ENCODE peak calls at places on chromosomes 2 and 18, in ten cellular contexts. One of them, this sample, is unnamed.

GRCh38 chr2:85199692-85200091 is 66.5 kb downstream of the TCF7L1 start:
- DNase-seq in IMR-90: peak; percentile 29
- DNase-seq in colonic mucosa: no peak
- DNase-seq in Peyer's patch: no peak
- DNase-seq in psoas muscle: no peak
- DNase-seq in OCI-LY7: no peak
- DNase-seq in cardiac muscle cell: no peak
- DNase-seq in lung: no peak
- DNase-seq in K562: no peak
- DNase-seq in upper lobe of right lung: no peak
- DNase-seq in this sample: no peak

GRCh38 chr2:48457227-48457626 is 72.7 kb upstream of the STON1 start:
- DNase-seq in IMR-90: no peak
- DNase-seq in colonic mucosa: no peak
- DNase-seq in Peyer's patch: no peak
- DNase-seq in psoas muscle: no peak
- DNase-seq in OCI-LY7: no peak
- DNase-seq in cardiac muscle cell: no peak
- DNase-seq in lung: no peak
- DNase-seq in K562: no peak
- DNase-seq in upper lobe of right lung: no peak
- DNase-seq in this sample: no peak

GRCh38 chr2:158967114-158967730 is 1.2 kb upstream of the TANC1 start:
- DNase-seq in IMR-90: no peak
- DNase-seq in colonic mucosa: peak; percentile 36
- DNase-seq in Peyer's patch: no peak
- DNase-seq in psoas muscle: no peak
- DNase-seq in OCI-LY7: no peak
- DNase-seq in cardiac muscle cell: peak; percentile 42
- DNase-seq in lung: no peak
- DNase-seq in K562: no peak
- DNase-seq in upper lobe of right lung: no peak
- DNase-seq in this sample: no peak

GRCh38 chr2:23460228-23460627 is 75.2 kb downstream of the KLHL29 start:
- DNase-seq in IMR-90: peak; percentile 47
- DNase-seq in colonic mucosa: no peak
- DNase-seq in Peyer's patch: no peak
- DNase-seq in psoas muscle: no peak
- DNase-seq in OCI-LY7: peak; percentile 4
- DNase-seq in cardiac muscle cell: no peak
- DNase-seq in lung: no peak
- DNase-seq in K562: peak; percentile 13
- DNase-seq in upper lobe of right lung: no peak
- DNase-seq in this sample: peak; percentile 51

GRCh38 chr2:151410485-151410833 is 757 bp downstream of the RIF1 start:
- DNase-seq in IMR-90: peak; percentile 5
- DNase-seq in colonic mucosa: peak; percentile 60
- DNase-seq in Peyer's patch: peak; percentile 47
- DNase-seq in psoas muscle: no peak
- DNase-seq in OCI-LY7: peak; percentile 58
- DNase-seq in cardiac muscle cell: peak; percentile 61
- DNase-seq in lung: peak; percentile 29
- DNase-seq in K562: peak; percentile 77
- DNase-seq in upper lobe of right lung: no peak
- DNase-seq in this sample: peak; percentile 43

GRCh38 chr2:200455958-200456421 is 53.9 kb downstream of the KCTD18 start:
- DNase-seq in IMR-90: no peak
- DNase-seq in colonic mucosa: no peak
- DNase-seq in Peyer's patch: peak; percentile 33
- DNase-seq in psoas muscle: no peak
- DNase-seq in OCI-LY7: peak; percentile 58
- DNase-seq in cardiac muscle cell: no peak
- DNase-seq in lung: no peak
- DNase-seq in K562: peak; percentile 20
- DNase-seq in upper lobe of right lung: no peak
- DNase-seq in this sample: no peak

GRCh38 chr2:230931556-230932231 is 6.7 kb upstream of the GPR55 start:
- DNase-seq in IMR-90: no peak
- DNase-seq in colonic mucosa: no peak
- DNase-seq in Peyer's patch: no peak
- DNase-seq in psoas muscle: no peak
- DNase-seq in OCI-LY7: no peak
- DNase-seq in cardiac muscle cell: no peak
- DNase-seq in lung: no peak
- DNase-seq in K562: no peak
- DNase-seq in upper lobe of right lung: no peak
- DNase-seq in this sample: no peak

GRCh38 chr18:9068346-9068745 is 34.2 kb upstream of the NDUFV2 start:
- DNase-seq in IMR-90: no peak
- DNase-seq in colonic mucosa: no peak
- DNase-seq in Peyer's patch: no peak
- DNase-seq in psoas muscle: no peak
- DNase-seq in OCI-LY7: no peak
- DNase-seq in cardiac muscle cell: no peak
- DNase-seq in lung: no peak
- DNase-seq in K562: no peak
- DNase-seq in upper lobe of right lung: no peak
- DNase-seq in this sample: peak; percentile 87

GRCh38 chr2:33340265-33340664 is 136.2 kb upstream of the RASGRP3 start:
- DNase-seq in IMR-90: no peak
- DNase-seq in colonic mucosa: peak; percentile 22
- DNase-seq in Peyer's patch: no peak
- DNase-seq in psoas muscle: peak; percentile 87
- DNase-seq in OCI-LY7: no peak
- DNase-seq in cardiac muscle cell: no peak
- DNase-seq in lung: peak; percentile 57
- DNase-seq in K562: no peak
- DNase-seq in upper lobe of right lung: peak; percentile 63
- DNase-seq in this sample: no peak

GRCh38 chr2:131155208-131155855 is 50.2 kb downstream of the PLEKHB2 start:
- DNase-seq in IMR-90: no peak
- DNase-seq in colonic mucosa: no peak
- DNase-seq in Peyer's patch: no peak
- DNase-seq in psoas muscle: no peak
- DNase-seq in OCI-LY7: no peak
- DNase-seq in cardiac muscle cell: no peak
- DNase-seq in lung: peak; percentile 24
- DNase-seq in K562: no peak
- DNase-seq in upper lobe of right lung: no peak
- DNase-seq in this sample: no peak
- H3K4me3 ChIP-seq in IMR-90: no peak overlapping the region
- H3K4me3 ChIP-seq in colonic mucosa: no peak overlapping the region
- H3K4me3 ChIP-seq in Peyer's patch: no peak overlapping the region
- H3K4me3 ChIP-seq in psoas muscle: no peak overlapping the region
- H3K4me3 ChIP-seq in OCI-LY7: no peak overlapping the region
- H3K4me3 ChIP-seq in cardiac muscle cell: no peak overlapping the region
- H3K4me3 ChIP-seq in lung: no peak overlapping the region
- H3K4me3 ChIP-seq in K562: no peak overlapping the region
- H3K4me3 ChIP-seq in upper lobe of right lung: no peak overlapping the region
- H3K4me3 ChIP-seq in this sample: no peak overlapping the region

GRCh38 chr2:36700311-36700710 is 3.8 kb downstream of the VIT start:
- DNase-seq in IMR-90: no peak
- DNase-seq in colonic mucosa: no peak
- DNase-seq in Peyer's patch: no peak
- DNase-seq in psoas muscle: no peak
- DNase-seq in OCI-LY7: no peak
- DNase-seq in cardiac muscle cell: no peak
- DNase-seq in lung: no peak
- DNase-seq in K562: no peak
- DNase-seq in upper lobe of right lung: no peak
- DNase-seq in this sample: no peak

GRCh38 chr2:36704475-36705150 is 8.1 kb downstream of the VIT start:
- DNase-seq in IMR-90: no peak
- DNase-seq in colonic mucosa: no peak
- DNase-seq in Peyer's patch: no peak
- DNase-seq in psoas muscle: no peak
- DNase-seq in OCI-LY7: no peak
- DNase-seq in cardiac muscle cell: no peak
- DNase-seq in lung: no peak
- DNase-seq in K562: no peak
- DNase-seq in upper lobe of right lung: no peak
- DNase-seq in this sample: no peak

GRCh38 chr2:36701391-36701795 is 4.9 kb downstream of the VIT start:
- DNase-seq in IMR-90: peak; percentile 20
- DNase-seq in colonic mucosa: no peak
- DNase-seq in Peyer's patch: no peak
- DNase-seq in psoas muscle: no peak
- DNase-seq in OCI-LY7: no peak
- DNase-seq in cardiac muscle cell: peak; percentile 33
- DNase-seq in lung: no peak
- DNase-seq in K562: no peak
- DNase-seq in upper lobe of right lung: no peak
- DNase-seq in this sample: peak; percentile 91

GRCh38 chr2:36702781-36703180 is 6.3 kb downstream of the VIT start:
- DNase-seq in IMR-90: no peak
- DNase-seq in colonic mucosa: no peak
- DNase-seq in Peyer's patch: no peak
- DNase-seq in psoas muscle: no peak
- DNase-seq in OCI-LY7: no peak
- DNase-seq in cardiac muscle cell: no peak
- DNase-seq in lung: no peak
- DNase-seq in K562: no peak
- DNase-seq in upper lobe of right lung: no peak
- DNase-seq in this sample: peak; percentile 18

GRCh38 chr2:36701918-36702317 is 5.4 kb downstream of the VIT start:
- DNase-seq in IMR-90: no peak
- DNase-seq in colonic mucosa: no peak
- DNase-seq in Peyer's patch: no peak
- DNase-seq in psoas muscle: no peak
- DNase-seq in OCI-LY7: no peak
- DNase-seq in cardiac muscle cell: no peak
- DNase-seq in lung: no peak
- DNase-seq in K562: no peak
- DNase-seq in upper lobe of right lung: no peak
- DNase-seq in this sample: no peak
- TF ChIP-seq CTCF in IMR-90: no peak
- TF ChIP-seq CTCF in colonic mucosa: no peak
- TF ChIP-seq CTCF in Peyer's patch: no peak
- TF ChIP-seq CTCF in psoas muscle: no peak
- TF ChIP-seq CTCF in OCI-LY7: no peak
- TF ChIP-seq CTCF in cardiac muscle cell: no peak
- TF ChIP-seq CTCF in lung: no peak
- TF ChIP-seq CTCF in K562: no peak
- TF ChIP-seq CTCF in upper lobe of right lung: no peak
- TF ChIP-seq CTCF in this sample: no peak

GRCh38 chr2:239266779-239267410 is 133.9 kb downstream of the HDAC4 start:
- DNase-seq in IMR-90: no peak
- DNase-seq in colonic mucosa: no peak
- DNase-seq in Peyer's patch: peak; percentile 17
- DNase-seq in psoas muscle: no peak
- DNase-seq in OCI-LY7: peak; percentile 12
- DNase-seq in cardiac muscle cell: no peak
- DNase-seq in lung: no peak
- DNase-seq in K562: no peak
- DNase-seq in upper lobe of right lung: no peak
- DNase-seq in this sample: no peak

GRCh38 chr2:239266436-239266770 is 134.4 kb downstream of the HDAC4 start:
- DNase-seq in IMR-90: no peak
- DNase-seq in colonic mucosa: no peak
- DNase-seq in Peyer's patch: no peak
- DNase-seq in psoas muscle: no peak
- DNase-seq in OCI-LY7: no peak
- DNase-seq in cardiac muscle cell: no peak
- DNase-seq in lung: no peak
- DNase-seq in K562: no peak
- DNase-seq in upper lobe of right lung: no peak
- DNase-seq in this sample: no peak

GRCh38 chr2:239268082-239268481 is 132.7 kb downstream of the HDAC4 start:
- DNase-seq in IMR-90: no peak
- DNase-seq in colonic mucosa: peak; percentile 83
- DNase-seq in Peyer's patch: no peak
- DNase-seq in psoas muscle: peak; percentile 73
- DNase-seq in OCI-LY7: no peak
- DNase-seq in cardiac muscle cell: no peak
- DNase-seq in lung: no peak
- DNase-seq in K562: no peak
- DNase-seq in upper lobe of right lung: peak; percentile 78
- DNase-seq in this sample: no peak

GRCh38 chr2:239268549-239268948 is 132.3 kb downstream of the HDAC4 start:
- DNase-seq in IMR-90: no peak
- DNase-seq in colonic mucosa: peak; percentile 24
- DNase-seq in Peyer's patch: no peak
- DNase-seq in psoas muscle: no peak
- DNase-seq in OCI-LY7: no peak
- DNase-seq in cardiac muscle cell: no peak
- DNase-seq in lung: no peak
- DNase-seq in K562: no peak
- DNase-seq in upper lobe of right lung: no peak
- DNase-seq in this sample: no peak

GRCh38 chr2:239267411-239267941 is 133.3 kb downstream of the HDAC4 start:
- DNase-seq in IMR-90: peak; percentile 80
- DNase-seq in colonic mucosa: peak; percentile 89
- DNase-seq in Peyer's patch: peak; percentile 95
- DNase-seq in psoas muscle: peak; percentile 71
- DNase-seq in OCI-LY7: peak; percentile 91
- DNase-seq in cardiac muscle cell: no peak
- DNase-seq in lung: peak; percentile 84
- DNase-seq in K562: peak; percentile 77
- DNase-seq in upper lobe of right lung: peak; percentile 87
- DNase-seq in this sample: peak; percentile 75
- H3K4me3 ChIP-seq in IMR-90: no peak overlapping the region
- H3K4me3 ChIP-seq in colonic mucosa: peak overlapping the region; percentile 2
- H3K4me3 ChIP-seq in Peyer's patch: peak overlapping the region; percentile 34
- H3K4me3 ChIP-seq in psoas muscle: peak overlapping the region; percentile 28
- H3K4me3 ChIP-seq in OCI-LY7: peak overlapping the region; percentile 55
- H3K4me3 ChIP-seq in cardiac muscle cell: no peak overlapping the region
- H3K4me3 ChIP-seq in lung: no peak overlapping the region
- H3K4me3 ChIP-seq in K562: no peak overlapping the region
- H3K4me3 ChIP-seq in upper lobe of right lung: peak overlapping the region; percentile 36
- H3K4me3 ChIP-seq in this sample: no peak overlapping the region

GRCh38 chr2:121200011-121200347 is 85.0 kb downstream of the TFCP2L1 start:
- DNase-seq in IMR-90: no peak
- DNase-seq in colonic mucosa: no peak
- DNase-seq in Peyer's patch: no peak
- DNase-seq in psoas muscle: no peak
- DNase-seq in OCI-LY7: no peak
- DNase-seq in cardiac muscle cell: no peak
- DNase-seq in lung: peak; percentile 27
- DNase-seq in K562: no peak
- DNase-seq in upper lobe of right lung: no peak
- DNase-seq in this sample: no peak

GRCh38 chr2:121200419-121201315 is 84.3 kb downstream of the TFCP2L1 start:
- DNase-seq in IMR-90: no peak
- DNase-seq in colonic mucosa: no peak
- DNase-seq in Peyer's patch: no peak
- DNase-seq in psoas muscle: no peak
- DNase-seq in OCI-LY7: no peak
- DNase-seq in cardiac muscle cell: no peak
- DNase-seq in lung: no peak
- DNase-seq in K562: no peak
- DNase-seq in upper lobe of right lung: no peak
- DNase-seq in this sample: no peak

GRCh38 chr2:121197369-121198091 is 87.5 kb downstream of the TFCP2L1 start:
- DNase-seq in IMR-90: peak; percentile 35
- DNase-seq in colonic mucosa: peak; percentile 45
- DNase-seq in Peyer's patch: peak; percentile 19
- DNase-seq in psoas muscle: peak; percentile 82
- DNase-seq in OCI-LY7: no peak
- DNase-seq in cardiac muscle cell: no peak
- DNase-seq in lung: peak; percentile 89
- DNase-seq in K562: peak; percentile 6
- DNase-seq in upper lobe of right lung: peak; percentile 95
- DNase-seq in this sample: peak; percentile 93

GRCh38 chr2:121201796-121202195 is 83.2 kb downstream of the TFCP2L1 start:
- DNase-seq in IMR-90: no peak
- DNase-seq in colonic mucosa: no peak
- DNase-seq in Peyer's patch: no peak
- DNase-seq in psoas muscle: no peak
- DNase-seq in OCI-LY7: no peak
- DNase-seq in cardiac muscle cell: no peak
- DNase-seq in lung: no peak
- DNase-seq in K562: no peak
- DNase-seq in upper lobe of right lung: no peak
- DNase-seq in this sample: no peak

GRCh38 chr2:121199281-121200010 is 85.6 kb downstream of the TFCP2L1 start:
- DNase-seq in IMR-90: no peak
- DNase-seq in colonic mucosa: no peak
- DNase-seq in Peyer's patch: no peak
- DNase-seq in psoas muscle: no peak
- DNase-seq in OCI-LY7: no peak
- DNase-seq in cardiac muscle cell: no peak
- DNase-seq in lung: no peak
- DNase-seq in K562: no peak
- DNase-seq in upper lobe of right lung: no peak
- DNase-seq in this sample: no peak
- TF ChIP-seq CTCF in IMR-90: no peak
- TF ChIP-seq CTCF in colonic mucosa: no peak
- TF ChIP-seq CTCF in Peyer's patch: no peak
- TF ChIP-seq CTCF in psoas muscle: no peak
- TF ChIP-seq CTCF in OCI-LY7: no peak
- TF ChIP-seq CTCF in cardiac muscle cell: no peak
- TF ChIP-seq CTCF in lung: no peak
- TF ChIP-seq CTCF in K562: no peak
- TF ChIP-seq CTCF in upper lobe of right lung: no peak
- TF ChIP-seq CTCF in this sample: no peak